ENCODE peak calls at places on chromosome 20, in five cellular contexts. One of them, this sample, is unnamed.

GRCh38 chr20:3162080-3162611 is 2.5 kb upstream of the FASTKD5 start:
- DNase-seq in stimulated activated CD4-positive, alpha-beta T cell treated with anti-CD3 and anti-CD28 coated beads, Interleukin-12 subunit alpha, Interleukin-12 subunit beta, amount 100 ng/mL, for 4 hours: no peak
- DNase-seq in PC-3: no peak
- DNase-seq in H1: no peak
- DNase-seq in cardiac muscle cell: no peak
- DNase-seq in this sample: no peak

GRCh38 chr20:5969348-5969935 is 19.0 kb downstream of the MCM8 start:
- DNase-seq in H1: peak; percentile 72
- DNase-seq in stimulated activated CD4-positive, alpha-beta T cell treated with anti-CD3 and anti-CD28 coated beads, Interleukin-12 subunit alpha, Interleukin-12 subunit beta, amount 100 ng/mL, for 4 hours: no peak
- DNase-seq in PC-3: no peak
- DNase-seq in cardiac muscle cell: no peak
- DNase-seq in this sample: no peak

GRCh38 chr20:59678286-59678685 is 73.9 kb downstream of the PHACTR3 start:
- DNase-seq in stimulated activated CD4-positive, alpha-beta T cell treated with anti-CD3 and anti-CD28 coated beads, Interleukin-12 subunit alpha, Interleukin-12 subunit beta, amount 100 ng/mL, for 4 hours: no peak
- DNase-seq in PC-3: no peak
- DNase-seq in H1: no peak
- DNase-seq in cardiac muscle cell: no peak
- DNase-seq in this sample: no peak

GRCh38 chr20:44271915-44272663 is 25.0 kb downstream of the GDAP1L1 start:
- DNase-seq in H1: peak; percentile 27
- DNase-seq in stimulated activated CD4-positive, alpha-beta T cell treated with anti-CD3 and anti-CD28 coated beads, Interleukin-12 subunit alpha, Interleukin-12 subunit beta, amount 100 ng/mL, for 4 hours: no peak
- DNase-seq in PC-3: no peak
- DNase-seq in cardiac muscle cell: no peak
- DNase-seq in this sample: no peak

GRCh38 chr20:23795526-23795925 is 31.0 kb downstream of the CST2 start:
- DNase-seq in stimulated activated CD4-positive, alpha-beta T cell treated with anti-CD3 and anti-CD28 coated beads, Interleukin-12 subunit alpha, Interleukin-12 subunit beta, amount 100 ng/mL, for 4 hours: no peak
- DNase-seq in cardiac muscle cell: no peak
- DNase-seq in PC-3: peak; percentile 58
- DNase-seq in H1: no peak
- DNase-seq in this sample: no peak

GRCh38 chr20:59005523-59006166 is 1.4 kb downstream of the CTSZ start:
- DNase-seq in H1: no peak
- DNase-seq in stimulated activated CD4-positive, alpha-beta T cell treated with anti-CD3 and anti-CD28 coated beads, Interleukin-12 subunit alpha, Interleukin-12 subunit beta, amount 100 ng/mL, for 4 hours: no peak
- DNase-seq in PC-3: no peak
- DNase-seq in cardiac muscle cell: no peak
- DNase-seq in this sample: no peak

GRCh38 chr20:32894711-32895355 is 36.1 kb downstream of the EFCAB8 start:
- DNase-seq in H1: no peak
- DNase-seq in stimulated activated CD4-positive, alpha-beta T cell treated with anti-CD3 and anti-CD28 coated beads, Interleukin-12 subunit alpha, Interleukin-12 subunit beta, amount 100 ng/mL, for 4 hours: no peak
- DNase-seq in PC-3: no peak
- DNase-seq in cardiac muscle cell: no peak
- DNase-seq in this sample: peak; percentile 89

GRCh38 chr20:36574278-36575065 is 1.1 kb downstream of the TGIF2 start:
- DNase-seq in stimulated activated CD4-positive, alpha-beta T cell treated with anti-CD3 and anti-CD28 coated beads, Interleukin-12 subunit alpha, Interleukin-12 subunit beta, amount 100 ng/mL, for 4 hours: peak; percentile 54
- DNase-seq in PC-3: peak; percentile 46
- DNase-seq in H1: no peak
- DNase-seq in cardiac muscle cell: peak; percentile 75
- DNase-seq in this sample: peak; percentile 51

GRCh38 chr20:44703183-44703925 is 11.8 kb upstream of the CCN5 start:
- DNase-seq in PC-3: no peak
- DNase-seq in cardiac muscle cell: no peak
- DNase-seq in stimulated activated CD4-positive, alpha-beta T cell treated with anti-CD3 and anti-CD28 coated beads, Interleukin-12 subunit alpha, Interleukin-12 subunit beta, amount 100 ng/mL, for 4 hours: no peak
- DNase-seq in H1: no peak
- DNase-seq in this sample: no peak

GRCh38 chr20:24850206-24850605 is 98.9 kb upstream of the CST7 start:
- DNase-seq in stimulated activated CD4-positive, alpha-beta T cell treated with anti-CD3 and anti-CD28 coated beads, Interleukin-12 subunit alpha, Interleukin-12 subunit beta, amount 100 ng/mL, for 4 hours: no peak
- DNase-seq in cardiac muscle cell: no peak
- DNase-seq in H1: no peak
- DNase-seq in PC-3: no peak
- DNase-seq in this sample: no peak

GRCh38 chr20:8223096-8223870 is 91.2 kb downstream of the PLCB1 start:
- DNase-seq in H1: no peak
- DNase-seq in stimulated activated CD4-positive, alpha-beta T cell treated with anti-CD3 and anti-CD28 coated beads, Interleukin-12 subunit alpha, Interleukin-12 subunit beta, amount 100 ng/mL, for 4 hours: no peak
- DNase-seq in PC-3: peak; percentile 50
- DNase-seq in cardiac muscle cell: no peak
- DNase-seq in this sample: peak; percentile 5

GRCh38 chr20:49725694-49726093 is 12.0 kb upstream of the B4GALT5 start:
- DNase-seq in stimulated activated CD4-positive, alpha-beta T cell treated with anti-CD3 and anti-CD28 coated beads, Interleukin-12 subunit alpha, Interleukin-12 subunit beta, amount 100 ng/mL, for 4 hours: no peak
- DNase-seq in cardiac muscle cell: no peak
- DNase-seq in H1: no peak
- DNase-seq in PC-3: no peak
- DNase-seq in this sample: no peak

GRCh38 chr20:16828666-16829305 is 80.6 kb downstream of the OTOR start:
- DNase-seq in H1: no peak
- DNase-seq in stimulated activated CD4-positive, alpha-beta T cell treated with anti-CD3 and anti-CD28 coated beads, Interleukin-12 subunit alpha, Interleukin-12 subunit beta, amount 100 ng/mL, for 4 hours: no peak
- DNase-seq in cardiac muscle cell: no peak
- DNase-seq in PC-3: peak; percentile 20
- DNase-seq in this sample: no peak

This sample was measured in epithelial cell of esophagus.